ENCODE peak calls at places on chromosomes 5 and 9, in seven cellular contexts. E is T-helper 17 cell, K is ovary, Y is RWPE1, H is posterior cingulate gyrus, I is nephron progenitor cell, M is aorta. Z is an unnamed sample.
A peak's percentile ranks its signal among the peaks of the same experiment; 100 is the strongest.

GRCh38 chr5:40521108-40521785 is 158.5 kb upstream of the PTGER4 start:
- DNase-seq in E (no peak), K (no peak), Y (no peak), H (no peak), I (no peak), M (no peak), Z (no peak)

GRCh38 chr5:146130440-146131045 is 25.2 kb upstream of the PLAC8L1 start:
- DNase-seq in E (no peak), K (no peak), Y (peak; percentile 11), H (no peak), I (no peak), M (no peak), Z (no peak)

GRCh38 chr5:80865547-80865946 is 94.6 kb upstream of the RASGRF2 start:
- DNase-seq in E (no peak), K (no peak), Y (no peak), H (no peak), I (no peak), M (no peak), Z (no peak)

GRCh38 chr9:30476826-30477225 is 1907.6 kb upstream of the ACO1 start:
- DNase-seq in E (no peak), K (no peak), Y (no peak), H (no peak), I (no peak), M (no peak), Z (no peak)

GRCh38 chr9:18489861-18490260 is 15.9 kb downstream of the ADAMTSL1 start:
- DNase-seq in E (no peak), K (no peak), Y (no peak), H (no peak), I (no peak), M (no peak), Z (no peak)

GRCh38 chr9:95494416-95495371 is 22.1 kb downstream of the PTCH1 start:
- DNase-seq in E (peak; percentile 76), K (no peak), Y (peak; percentile 66), H (no peak), I (peak; percentile 49), M (no peak), Z (peak; percentile 39)

GRCh38 chr5:16457853-16458252 is 7.7 kb downstream of the ZNF622 start:
- DNase-seq in E (no peak), K (no peak), Y (no peak), H (no peak), I (no peak), M (no peak), Z (no peak)

GRCh38 chr5:131814990-131815389 is 18.2 kb upstream of the FNIP1 start:
- DNase-seq in E (no peak), K (no peak), Y (peak; percentile 78), H (no peak), I (no peak), M (no peak), Z (no peak)

GRCh38 chr9:70609542-70610286 is 195.3 kb upstream of the KLF9 start:
- DNase-seq in E (no peak), K (no peak), Y (peak; percentile 68), H (no peak), I (no peak), M (no peak), Z (no peak)

GRCh38 chr5:155049569-155050383 is 36.2 kb downstream of the KIF4B start:
- DNase-seq in E (no peak), K (no peak), Y (no peak), H (no peak), I (peak; percentile 20), M (no peak), Z (no peak)

GRCh38 chr9:34218452-34218851 is 39.6 kb downstream of the UBAP1 start:
- DNase-seq in E (no peak), K (no peak), Y (no peak), H (no peak), I (no peak), M (no peak), Z (no peak)

GRCh38 chr5:78300464-78301045 is 6.1 kb upstream of the AP3B1 start:
- DNase-seq in E (no peak), K (no peak), Y (no peak), H (no peak), I (no peak), M (no peak), Z (no peak)

GRCh38 chr5:170451764-170452365 is 52.0 kb upstream of the KCNIP1 start:
- DNase-seq in E (no peak), K (no peak), Y (peak; percentile 94), H (no peak), I (no peak), M (no peak), Z (no peak)

GRCh38 chr9:63859475-63860215 is 1425.4 kb downstream of the FOXD4L5 start:
- DNase-seq in E (no peak), K (no peak), Y (no peak), H (no peak), I (no peak), M (peak; percentile 77), Z (no peak)

GRCh38 chr5:156201793-156202388 is 125.1 kb upstream of the SGCD start:
- DNase-seq in E (no peak), K (no peak), Y (no peak), H (no peak), I (no peak), M (no peak), Z (no peak)

GRCh38 chr5:32017638-32018429 is 156.3 kb downstream of the GOLPH3 start:
- DNase-seq in E (no peak), K (no peak), Y (no peak), H (peak; percentile 6), I (no peak), M (no peak), Z (no peak)

GRCh38 chr9:4193391-4193790 is 106.5 kb downstream of the GLIS3 start:
- DNase-seq in E (no peak), K (no peak), Y (no peak), H (no peak), I (no peak), M (no peak), Z (no peak)

GRCh38 chr5:50749873-50750272 is 83.4 kb downstream of the PARP8 start:
- DNase-seq in E (no peak), K (no peak), Y (no peak), H (no peak), I (no peak), M (no peak), Z (no peak)

GRCh38 chr9:75181748-75182147 is 93.4 kb downstream of the OSTF1 start:
- DNase-seq in E (no peak), K (no peak), Y (peak; percentile 90), H (no peak), I (no peak), M (no peak), Z (no peak)

GRCh38 chr5:123673107-123673506 is 161.1 kb downstream of the CSNK1G3 start:
- DNase-seq in E (no peak), K (no peak), Y (no peak), H (no peak), I (no peak), M (no peak), Z (no peak)